ENCODE peak calls at places on chromosomes 1 and 21, in nine cellular contexts. One of them, this sample, is unnamed.
A peak's percentile ranks its signal among the peaks of the same experiment; 100 is the strongest.

GRCh38 chr1:210446479-210446878 is 117.8 kb downstream of the HHAT start:
- DNase-seq in aorta: no peak
- DNase-seq in left ventricle myocardium inferior: no peak
- DNase-seq in heart right ventricle: no peak
- DNase-seq in psoas muscle: no peak
- DNase-seq in K562: no peak
- DNase-seq in cardiac muscle cell: no peak
- DNase-seq in fibroblast of lung: peak; percentile 50
- DNase-seq in HepG2: no peak
- DNase-seq in this sample: no peak

GRCh38 chr1:7621334-7622219 is 149.5 kb upstream of the VAMP3 start:
- DNase-seq in aorta: peak; percentile 67
- DNase-seq in left ventricle myocardium inferior: no peak
- DNase-seq in heart right ventricle: no peak
- DNase-seq in psoas muscle: peak; percentile 53
- DNase-seq in K562: no peak
- DNase-seq in cardiac muscle cell: peak; percentile 56
- DNase-seq in fibroblast of lung: peak; percentile 11
- DNase-seq in HepG2: no peak
- DNase-seq in this sample: no peak

GRCh38 chr1:224644553-224645154 is 28.5 kb downstream of the CNIH3 start:
- DNase-seq in aorta: no peak
- DNase-seq in left ventricle myocardium inferior: no peak
- DNase-seq in heart right ventricle: peak; percentile 41
- DNase-seq in psoas muscle: no peak
- DNase-seq in K562: peak; percentile 67
- DNase-seq in cardiac muscle cell: peak; percentile 66
- DNase-seq in fibroblast of lung: no peak
- DNase-seq in HepG2: peak; percentile 35
- DNase-seq in this sample: peak; percentile 75

GRCh38 chr1:29655945-29656866 is 419.9 kb downstream of the PTPRU start:
- DNase-seq in aorta: no peak
- DNase-seq in left ventricle myocardium inferior: no peak
- DNase-seq in heart right ventricle: peak; percentile 2
- DNase-seq in psoas muscle: no peak
- DNase-seq in K562: peak; percentile 33
- DNase-seq in cardiac muscle cell: peak; percentile 20
- DNase-seq in fibroblast of lung: no peak
- DNase-seq in HepG2: no peak
- DNase-seq in this sample: peak; percentile 15

GRCh38 chr1:26280333-26281042 is 602 bp downstream of the SH3BGRL3 start:
- DNase-seq in aorta: no peak
- DNase-seq in left ventricle myocardium inferior: no peak
- DNase-seq in heart right ventricle: no peak
- DNase-seq in psoas muscle: no peak
- DNase-seq in K562: peak; percentile 84
- DNase-seq in cardiac muscle cell: no peak
- DNase-seq in fibroblast of lung: peak; percentile 53
- DNase-seq in HepG2: no peak
- DNase-seq in this sample: no peak

GRCh38 chr21:44801468-44802395 is at the start of gene UBE2G2:
- DNase-seq in aorta: peak; percentile 95
- DNase-seq in left ventricle myocardium inferior: peak; percentile 82
- DNase-seq in heart right ventricle: peak; percentile 77
- DNase-seq in psoas muscle: peak; percentile 92
- DNase-seq in K562: peak; percentile 97
- DNase-seq in cardiac muscle cell: peak; percentile 88
- DNase-seq in fibroblast of lung: peak; percentile 70
- DNase-seq in HepG2: peak; percentile 59
- DNase-seq in this sample: peak; percentile 61

GRCh38 chr21:45372732-45373355 is 32.1 kb upstream of the COL18A1 start:
- DNase-seq in aorta: peak; percentile 68
- DNase-seq in left ventricle myocardium inferior: peak; percentile 1
- DNase-seq in heart right ventricle: no peak
- DNase-seq in psoas muscle: peak; percentile 23
- DNase-seq in K562: no peak
- DNase-seq in cardiac muscle cell: no peak
- DNase-seq in fibroblast of lung: peak; percentile 75
- DNase-seq in HepG2: no peak
- DNase-seq in this sample: no peak

GRCh38 chr21:34517491-34518245 is 5.7 kb upstream of the KCNE1 start:
- DNase-seq in aorta: no peak
- DNase-seq in left ventricle myocardium inferior: no peak
- DNase-seq in heart right ventricle: no peak
- DNase-seq in psoas muscle: no peak
- DNase-seq in K562: peak; percentile 24
- DNase-seq in cardiac muscle cell: peak; percentile 34
- DNase-seq in fibroblast of lung: no peak
- DNase-seq in HepG2: peak; percentile 44
- DNase-seq in this sample: no peak

GRCh38 chr1:207919523-207920210 is 8.7 kb upstream of the CD34 start:
- DNase-seq in aorta: no peak
- DNase-seq in left ventricle myocardium inferior: no peak
- DNase-seq in heart right ventricle: no peak
- DNase-seq in psoas muscle: no peak
- DNase-seq in K562: no peak
- DNase-seq in cardiac muscle cell: no peak
- DNase-seq in fibroblast of lung: no peak
- DNase-seq in HepG2: no peak
- DNase-seq in this sample: no peak

GRCh38 chr1:32474954-32475353 is 10.1 kb downstream of the ZBTB8B start:
- DNase-seq in aorta: no peak
- DNase-seq in left ventricle myocardium inferior: no peak
- DNase-seq in heart right ventricle: no peak
- DNase-seq in psoas muscle: no peak
- DNase-seq in K562: no peak
- DNase-seq in cardiac muscle cell: no peak
- DNase-seq in fibroblast of lung: no peak
- DNase-seq in HepG2: no peak
- DNase-seq in this sample: no peak
- H3K4me3 ChIP-seq in aorta: no peak overlapping the region
- H3K4me3 ChIP-seq in left ventricle myocardium inferior: no peak overlapping the region
- H3K4me3 ChIP-seq in heart right ventricle: no peak overlapping the region
- H3K4me3 ChIP-seq in psoas muscle: no peak overlapping the region
- H3K4me3 ChIP-seq in K562: no peak overlapping the region
- H3K4me3 ChIP-seq in cardiac muscle cell: no peak overlapping the region
- H3K4me3 ChIP-seq in fibroblast of lung: no peak overlapping the region
- H3K4me3 ChIP-seq in HepG2: no peak overlapping the region
- H3K4me3 ChIP-seq in this sample: no peak overlapping the region

DNA sequence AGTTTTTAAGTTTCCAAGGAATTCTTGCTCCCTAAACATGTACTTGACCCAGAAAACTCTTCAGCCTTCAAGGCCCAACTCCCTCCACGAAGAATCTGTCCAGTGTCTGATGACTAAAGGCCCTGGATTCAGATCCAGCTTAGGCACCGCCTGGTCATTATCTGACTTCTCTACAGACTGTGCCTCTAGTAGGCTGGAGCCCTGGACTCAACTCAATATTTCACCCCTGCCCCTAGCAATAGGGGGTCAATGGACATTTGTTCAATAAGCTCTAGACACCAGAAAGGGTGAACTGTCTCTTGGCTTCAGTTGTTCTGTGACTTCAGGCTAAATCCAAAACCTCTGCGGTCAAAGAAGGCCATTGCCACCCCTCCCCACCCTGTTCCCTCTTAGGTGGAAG is 34.5 kb downstream of the NUAK2 start:
- DNase-seq in aorta: no peak
- DNase-seq in left ventricle myocardium inferior: no peak
- DNase-seq in heart right ventricle: no peak
- DNase-seq in psoas muscle: no peak
- DNase-seq in K562: no peak
- DNase-seq in cardiac muscle cell: no peak
- DNase-seq in fibroblast of lung: peak; percentile 42
- DNase-seq in HepG2: no peak
- DNase-seq in this sample: no peak
- H3K4me1 ChIP-seq in aorta: no peaks in the 10 kb centered on the region
- H3K4me1 ChIP-seq in left ventricle myocardium inferior: peaks cover 27% of the 10 kb centered on the region
- H3K4me1 ChIP-seq in heart right ventricle: peaks cover 5% of the 10 kb centered on the region
- H3K4me1 ChIP-seq in psoas muscle: peaks cover 19% of the 10 kb centered on the region
- H3K4me1 ChIP-seq in K562: peaks cover 24% of the 10 kb centered on the region
- H3K4me1 ChIP-seq in cardiac muscle cell: peaks cover 16% of the 10 kb centered on the region
- H3K4me1 ChIP-seq in fibroblast of lung: peaks cover 38% of the 10 kb centered on the region
- H3K4me1 ChIP-seq in HepG2: peaks cover 66% of the 10 kb centered on the region
- H3K4me1 ChIP-seq in this sample: peaks cover 31% of the 10 kb centered on the region

DNA sequence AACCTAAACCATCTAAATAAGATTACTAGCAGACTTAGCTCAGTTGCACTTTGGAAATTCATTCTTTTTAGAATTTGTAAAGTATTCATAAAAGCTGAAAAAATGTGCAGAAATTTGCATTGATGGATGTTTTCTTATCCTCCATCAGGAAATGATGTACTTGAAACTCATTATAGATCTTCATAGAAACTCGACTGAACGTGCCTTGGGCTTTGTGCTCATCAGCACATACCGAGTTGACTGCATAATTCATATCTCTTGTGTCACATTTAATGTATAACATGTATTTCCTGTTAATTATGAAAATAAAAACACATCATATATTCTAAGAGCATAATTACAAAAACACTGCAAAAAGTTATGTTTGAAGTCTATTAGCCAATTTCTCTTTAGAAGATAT is 290.9 kb upstream of the NR5A2 start:
- DNase-seq in aorta: no peak
- DNase-seq in left ventricle myocardium inferior: no peak
- DNase-seq in heart right ventricle: no peak
- DNase-seq in psoas muscle: no peak
- DNase-seq in K562: no peak
- DNase-seq in cardiac muscle cell: no peak
- DNase-seq in fibroblast of lung: no peak
- DNase-seq in HepG2: no peak
- DNase-seq in this sample: no peak
- H3K27me3 ChIP-seq in aorta: no peaks in the 10 kb centered on the region
- H3K27me3 ChIP-seq in left ventricle myocardium inferior: no peaks in the 10 kb centered on the region
- H3K27me3 ChIP-seq in heart right ventricle: no peaks in the 10 kb centered on the region
- H3K27me3 ChIP-seq in psoas muscle: no peaks in the 10 kb centered on the region
- H3K27me3 ChIP-seq in K562: no peaks in the 10 kb centered on the region
- H3K27me3 ChIP-seq in cardiac muscle cell: no peaks in the 10 kb centered on the region
- H3K27me3 ChIP-seq in fibroblast of lung: no peaks in the 10 kb centered on the region
- H3K27me3 ChIP-seq in HepG2: no peaks in the 10 kb centered on the region
- H3K27me3 ChIP-seq in this sample: no peaks in the 10 kb centered on the region

GRCh38 chr1:150979723-150980056 is 2.4 kb upstream of the ANXA9 start:
- DNase-seq in aorta: no peak
- DNase-seq in left ventricle myocardium inferior: no peak
- DNase-seq in heart right ventricle: no peak
- DNase-seq in psoas muscle: no peak
- DNase-seq in K562: no peak
- DNase-seq in cardiac muscle cell: no peak
- DNase-seq in fibroblast of lung: no peak
- DNase-seq in HepG2: no peak
- DNase-seq in this sample: no peak
- H3K4me3 ChIP-seq in aorta: no peak overlapping the region
- H3K4me3 ChIP-seq in left ventricle myocardium inferior: peak overlapping the region; percentile 39
- H3K4me3 ChIP-seq in heart right ventricle: no peak overlapping the region
- H3K4me3 ChIP-seq in psoas muscle: no peak overlapping the region
- H3K4me3 ChIP-seq in K562: no peak overlapping the region
- H3K4me3 ChIP-seq in cardiac muscle cell: no peak overlapping the region
- H3K4me3 ChIP-seq in fibroblast of lung: no peak overlapping the region
- H3K4me3 ChIP-seq in HepG2: no peak overlapping the region
- H3K4me3 ChIP-seq in this sample: peak overlapping the region; percentile 2

GRCh38 chr1:27601321-27601770 is 2.6 kb downstream of the AHDC1 start:
- DNase-seq in aorta: no peak
- DNase-seq in left ventricle myocardium inferior: no peak
- DNase-seq in heart right ventricle: no peak
- DNase-seq in psoas muscle: no peak
- DNase-seq in K562: no peak
- DNase-seq in cardiac muscle cell: no peak
- DNase-seq in fibroblast of lung: no peak
- DNase-seq in HepG2: no peak
- DNase-seq in this sample: no peak

GRCh38 chr1:27599605-27600499 is 4.1 kb downstream of the AHDC1 start:
- DNase-seq in aorta: no peak
- DNase-seq in left ventricle myocardium inferior: no peak
- DNase-seq in heart right ventricle: no peak
- DNase-seq in psoas muscle: no peak
- DNase-seq in K562: peak; percentile 46
- DNase-seq in cardiac muscle cell: no peak
- DNase-seq in fibroblast of lung: no peak
- DNase-seq in HepG2: no peak
- DNase-seq in this sample: no peak

GRCh38 chr1:27601771-27602509 is 2.0 kb downstream of the AHDC1 start:
- DNase-seq in aorta: peak; percentile 84
- DNase-seq in left ventricle myocardium inferior: peak; percentile 62
- DNase-seq in heart right ventricle: peak; percentile 55
- DNase-seq in psoas muscle: peak; percentile 86
- DNase-seq in K562: no peak
- DNase-seq in cardiac muscle cell: peak; percentile 35
- DNase-seq in fibroblast of lung: peak; percentile 45
- DNase-seq in HepG2: no peak
- DNase-seq in this sample: no peak

GRCh38 chr1:27598902-27599528 is 4.9 kb downstream of the AHDC1 start:
- DNase-seq in aorta: peak; percentile 94
- DNase-seq in left ventricle myocardium inferior: no peak
- DNase-seq in heart right ventricle: peak; percentile 86
- DNase-seq in psoas muscle: peak; percentile 82
- DNase-seq in K562: peak; percentile 88
- DNase-seq in cardiac muscle cell: peak; percentile 46
- DNase-seq in fibroblast of lung: peak; percentile 89
- DNase-seq in HepG2: no peak
- DNase-seq in this sample: no peak

DNA sequence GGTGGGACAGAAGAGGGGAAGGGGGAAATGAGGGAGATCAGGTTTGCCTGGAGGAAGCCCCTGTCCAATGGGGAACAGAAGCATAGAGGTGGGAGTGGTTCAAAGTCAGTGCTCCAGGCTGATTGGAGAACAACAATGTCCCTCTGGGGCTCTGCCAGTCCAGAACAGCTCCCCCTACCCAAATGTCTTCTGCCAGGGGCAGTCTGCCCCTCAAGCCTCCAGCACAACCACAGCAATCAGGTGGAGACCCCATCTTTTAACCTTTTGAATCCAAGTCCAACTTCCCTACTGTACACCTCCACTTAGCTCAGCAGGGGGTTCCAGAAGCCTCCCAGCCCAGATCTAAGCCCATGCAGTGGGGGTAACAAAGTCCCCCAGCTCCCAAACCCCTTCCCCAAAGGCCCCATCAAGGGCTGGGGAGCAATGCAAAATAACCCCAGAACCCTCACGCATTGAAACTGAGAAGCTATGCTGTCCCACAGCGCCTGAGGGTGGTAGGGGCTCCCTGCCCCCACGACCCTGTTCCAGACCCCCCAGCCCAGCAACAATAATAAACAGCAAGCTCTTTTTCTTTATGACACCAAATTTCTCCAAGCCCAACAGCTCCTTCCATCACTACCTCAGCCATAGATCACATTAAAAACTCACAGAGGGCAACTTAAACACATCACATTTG is 3.3 kb downstream of the AHDC1 start:
- DNase-seq in aorta: no peak
- DNase-seq in left ventricle myocardium inferior: no peak
- DNase-seq in heart right ventricle: no peak
- DNase-seq in psoas muscle: no peak
- DNase-seq in K562: peak; percentile 71
- DNase-seq in cardiac muscle cell: peak; percentile 79
- DNase-seq in fibroblast of lung: peak; percentile 57
- DNase-seq in HepG2: peak; percentile 34
- DNase-seq in this sample: no peak
- H3K4me1 ChIP-seq in aorta: no peaks in the 10 kb centered on the region
- H3K4me1 ChIP-seq in left ventricle myocardium inferior: peaks cover 96% of the 10 kb centered on the region
- H3K4me1 ChIP-seq in heart right ventricle: peaks cover 69% of the 10 kb centered on the region
- H3K4me1 ChIP-seq in psoas muscle: peaks cover 55% of the 10 kb centered on the region
- H3K4me1 ChIP-seq in K562: peaks cover 72% of the 10 kb centered on the region
- H3K4me1 ChIP-seq in cardiac muscle cell: peaks cover 59% of the 10 kb centered on the region
- H3K4me1 ChIP-seq in fibroblast of lung: peaks cover 41% of the 10 kb centered on the region
- H3K4me1 ChIP-seq in HepG2: peaks cover 70% of the 10 kb centered on the region
- H3K4me1 ChIP-seq in this sample: no peaks in the 10 kb centered on the region

This sample was measured in HAP-1.